ENCODE peak calls at places on chromosomes 5 and 9, in seven cellular contexts. E is putamen; B is nucleus accumbens; L is stimulated activated CD8-positive, alpha-beta memory T cell treated with anti-CD3 and anti-CD28 coated beads, Interleukin-7, amount 100 ng/mL, for 4 hours; J is HT-29; G is Caki2; S is ovary. C is an unnamed sample.

GRCh38 chr5:139677404-139678282 is 29.5 kb downstream of the CXXC5 start:
- DNase-seq in J (no peak), B (no peak), E (no peak), L (no peak), G (no peak), S (no peak), C (no peak)

GRCh38 chr5:110752953-110753352 is 14.1 kb downstream of the SLC25A46 start:
- DNase-seq in E (no peak), L (no peak), B (no peak), S (no peak), G (no peak), J (no peak), C (no peak)

GRCh38 chr5:10288600-10289213 is 19.0 kb downstream of the CMBL start:
- DNase-seq in L (peak; percentile 3), G (peak; percentile 99), S (peak; percentile 72), J (peak; percentile 59), B (no peak), E (no peak), C (no peak)

GRCh38 chr5:154320690-154321089 is 125.1 kb upstream of the SAP30L start:
- DNase-seq in E (no peak), J (no peak), B (no peak), S (no peak), G (no peak), L (no peak), C (no peak)

GRCh38 chr9:98654247-98654646 is 54.5 kb downstream of the GABBR2 start:
- DNase-seq in B (no peak), E (no peak), L (no peak), J (no peak), G (no peak), S (no peak), C (no peak)

GRCh38 chr9:79572032-79572890 is 496 bp downstream of the TLE4 start:
- DNase-seq in L (peak; percentile 34), J (no peak), E (no peak), B (no peak), S (no peak), G (peak; percentile 30), C (no peak)

GRCh38 chr5:173479711-173480110 is 136.7 kb downstream of the BOD1 start:
- DNase-seq in S (no peak), E (no peak), G (no peak), B (no peak), J (no peak), L (no peak), C (no peak)

GRCh38 chr9:130298663-130299279 is 33.2 kb downstream of the HMCN2 start:
- DNase-seq in G (peak; percentile 37), S (no peak), B (no peak), E (no peak), J (peak; percentile 9), L (no peak), C (no peak)

GRCh38 chr5:15585128-15585527 is 85.1 kb downstream of the FBXL7 start:
- DNase-seq in G (no peak), L (no peak), E (no peak), B (no peak), J (no peak), S (no peak), C (no peak)

GRCh38 chr9:83296123-83296522 is 233.2 kb upstream of the RASEF start:
- DNase-seq in L (no peak), E (no peak), J (no peak), G (no peak), B (no peak), S (no peak), C (no peak)

GRCh38 chr5:146690880-146691355 is 174.9 kb upstream of the GPR151 start:
- DNase-seq in J (no peak), E (no peak), B (no peak), S (no peak), G (no peak), L (no peak), C (no peak)

GRCh38 chr5:137498301-137498735 is 808 bp downstream of the SPOCK1 start:
- DNase-seq in S (peak; percentile 35), J (no peak), B (no peak), E (no peak), G (peak; percentile 35), L (no peak), C (no peak)

GRCh38 chr5:144139586-144139985 is 30.9 kb downstream of the YIPF5 start:
- DNase-seq in B (no peak), E (no peak), J (no peak), S (no peak), G (no peak), L (no peak), C (no peak)

GRCh38 chr9:68822596-68823165 is 117.6 kb downstream of the PIP5K1B start:
- DNase-seq in S (no peak), E (no peak), G (no peak), J (peak; percentile 53), B (no peak), L (no peak), C (no peak)

GRCh38 chr9:136784249-136784996 is 6.7 kb upstream of the TMEM141 start:
- DNase-seq in E (no peak), B (no peak), G (peak; percentile 32), L (no peak), S (no peak), J (peak; percentile 69), C (no peak)

GRCh38 chr9:130927995-130928900 is 10.8 kb downstream of the FIBCD1 start:
- DNase-seq in S (peak; percentile 63), E (no peak), B (no peak), J (peak; percentile 63), G (peak; percentile 88), L (no peak), C (no peak)

GRCh38 chr5:150333400-150333799 is 24.1 kb upstream of the TCOF1 start:
- DNase-seq in J (no peak), B (no peak), E (peak; percentile 65), L (no peak), G (no peak), S (no peak), C (no peak)

GRCh38 chr5:171855798-171856772 is 70.5 kb downstream of the SMIM23 start:
- DNase-seq in G (no peak), J (no peak), E (no peak), B (no peak), S (no peak), L (no peak), C (no peak)

GRCh38 chr5:166433679-166434078 is 1857.8 kb upstream of the WWC1 start:
- DNase-seq in B (no peak), L (no peak), E (no peak), G (no peak), J (no peak), S (no peak), C (no peak)

GRCh38 chr5:72951850-72952468 is 3.9 kb upstream of the FCHO2 start:
- DNase-seq in B (no peak), S (no peak), E (no peak), G (peak; percentile 71), L (no peak), J (peak; percentile 20), C (no peak)

GRCh38 chr9:37908698-37909186 is 4.8 kb upstream of the SLC25A51 start:
- DNase-seq in L (no peak), G (no peak), S (no peak), E (no peak), J (no peak), B (no peak), C (no peak)